ENCODE peak calls at places on chromosome 4, in six cellular contexts. W is DND-41, F is iPS-NIHi11, P is T-cell, D is left ventricle myocardium superior, Z is heart right ventricle. S is an unnamed sample.
A peak's percentile ranks its signal among the peaks of the same experiment; 100 is the strongest.

GRCh38 chr4:8754634-8755589 is 116.7 kb downstream of the HMX1 start:
- DNase-seq in D (no peak), F (no peak), P (no peak), Z (no peak), W (no peak), S (no peak)

GRCh38 chr4:83852085-83852451 is 316.2 kb downstream of the GPAT3 start:
- DNase-seq in F (no peak), W (no peak), P (no peak), Z (no peak), D (no peak), S (no peak)

GRCh38 chr4:14620567-14621138 is 381.6 kb upstream of the CPEB2 start:
- DNase-seq in P (no peak), W (no peak), F (peak; percentile 23), D (no peak), Z (no peak), S (no peak)

GRCh38 chr4:157221895-157222763 is 1.6 kb downstream of the GRIA2 start:
- DNase-seq in Z (no peak), F (peak; percentile 57), P (no peak), D (no peak), W (no peak), S (no peak)

GRCh38 chr4:125049711-125050110 is 265.0 kb upstream of the FAT4 start:
- DNase-seq in P (no peak), F (no peak), Z (no peak), W (no peak), D (no peak), S (no peak)

GRCh38 chr4:153114771-153115321 is 89.4 kb upstream of the TRIM2 start:
- DNase-seq in Z (no peak), W (no peak), D (no peak), P (peak; percentile 78), F (no peak), S (no peak)

GRCh38 chr4:108336076-108336475 is 167.3 kb upstream of the LEF1 start:
- DNase-seq in F (no peak), W (no peak), P (no peak), D (no peak), Z (no peak), S (no peak)

GRCh38 chr4:4200624-4201023 is 26.1 kb downstream of the OTOP1 start:
- DNase-seq in P (no peak), W (no peak), Z (no peak), F (no peak), D (no peak), S (no peak)

GRCh38 chr4:3232871-3233271 is 16.1 kb upstream of the MSANTD1 start:
- DNase-seq in F (no peak), W (no peak), Z (no peak), P (no peak), D (no peak), S (no peak)

GRCh38 chr4:114773341-114773740 is 174.7 kb downstream of the UGT8 start:
- DNase-seq in D (no peak), P (no peak), W (no peak), F (no peak), Z (no peak), S (no peak)

GRCh38 chr4:70903282-70903603 is 1.1 kb downstream of the MOB1B start:
- DNase-seq in P (no peak), D (no peak), W (peak; percentile 27), F (no peak), Z (peak; percentile 16), S (no peak)

S was measured in natural killer cell.